ENCODE peak calls at places on chromosomes 3 and 15, in four cellular contexts. J is uterus, D is aorta, F is AG04450. Z is an unnamed sample.
A peak's percentile ranks its signal among the peaks of the same experiment; 100 is the strongest.

GRCh38 chr3:66019896-66020295 is 18.8 kb downstream of the MAGI1 start:
- DNase-seq in J (no peak), D (no peak), F (no peak), Z (no peak)

GRCh38 chr15:99721104-99721778 is 12.0 kb downstream of the LYSMD4 start:
- DNase-seq in J (no peak), D (no peak), F (no peak), Z (no peak)

GRCh38 chr15:81789403-81789802 is 256.4 kb downstream of the MEX3B start:
- DNase-seq in J (no peak), D (no peak), F (no peak), Z (no peak)

GRCh38 chr3:66989241-66989640 is 8.9 kb upstream of the KBTBD8 start:
- DNase-seq in J (no peak), D (no peak), F (no peak), Z (no peak)

GRCh38 chr3:169227911-169228310 is 435.6 kb downstream of the MECOM start:
- DNase-seq in J (no peak), D (no peak), F (no peak), Z (no peak)

GRCh38 chr3:127438951-127439350 is 151.1 kb upstream of the PRR20G start:
- DNase-seq in J (no peak), D (no peak), F (no peak), Z (no peak)

GRCh38 chr3:144875251-144875650 is 903.6 kb downstream of the DIPK2A start:
- DNase-seq in J (no peak), D (no peak), F (no peak), Z (no peak)

GRCh38 chr3:42545284-42545900 is 36.4 kb downstream of the SEC22C start:
- DNase-seq in J (no peak), D (no peak), F (no peak), Z (no peak)

GRCh38 chr3:108102420-108103039 is 11.7 kb upstream of the CD47 start:
- DNase-seq in J (no peak), D (no peak), F (no peak), Z (no peak)

GRCh38 chr3:15974647-15975046 is 176.9 kb upstream of the ANKRD28 start:
- DNase-seq in J (no peak), D (no peak), F (no peak), Z (no peak)

GRCh38 chr15:44029003-44029402 is 166.1 kb downstream of the FRMD5 start:
- DNase-seq in J (no peak), D (no peak), F (no peak), Z (no peak)

GRCh38 chr3:33826688-33827087 is 28.3 kb downstream of the PDCD6IP start:
- DNase-seq in J (no peak), D (no peak), F (peak; percentile 11), Z (no peak)

GRCh38 chr3:11641683-11642407 is 1.9 kb downstream of the VGLL4 start:
- DNase-seq in J (no peak), D (no peak), F (peak; percentile 38), Z (no peak)

GRCh38 chr3:186207515-186207914 is 98.6 kb upstream of the ETV5 start:
- DNase-seq in J (no peak), D (no peak), F (no peak), Z (no peak)

GRCh38 chr3:13077431-13078157 is 4.4 kb upstream of the IQSEC1 start:
- DNase-seq in J (no peak), D (peak; percentile 88), F (no peak), Z (peak; percentile 81)

GRCh38 chr15:75229191-75230015 is 27.7 kb downstream of the C15orf39 start:
- DNase-seq in J (no peak), D (peak; percentile 69), F (no peak), Z (peak; percentile 29)

GRCh38 chr15:34810455-34811146 is 15.3 kb upstream of the ACTC1 start:
- DNase-seq in J (no peak), D (peak; percentile 84), F (peak; percentile 97), Z (peak; percentile 12)

GRCh38 chr3:8494332-8494731 is 7.3 kb upstream of the LMCD1 start:
- DNase-seq in J (no peak), D (no peak), F (no peak), Z (no peak)

GRCh38 chr15:71444866-71445590 is 329.8 kb downstream of the THSD4 start:
- DNase-seq in J (no peak), D (no peak), F (no peak), Z (no peak)

GRCh38 chr3:39154323-39155021 is 1.1 kb upstream of the CSRNP1 start:
- DNase-seq in J (peak; percentile 64), D (peak; percentile 87), F (no peak), Z (peak; percentile 57)

GRCh38 chr3:100316656-100317069 is 17.9 kb upstream of the NIT2 start:
- DNase-seq in J (peak; percentile 32), D (no peak), F (peak; percentile 26), Z (peak; percentile 31)

GRCh38 chr3:178381555-178381954 is 154.7 kb upstream of the KCNMB2 start:
- DNase-seq in J (no peak), D (no peak), F (no peak), Z (no peak)

GRCh38 chr15:74828835-74829234 is 2.4 kb downstream of the CPLX3 start:
- DNase-seq in J (no peak), D (no peak), F (no peak), Z (no peak)

GRCh38 chr3:190534986-190535385 is 21.1 kb downstream of the IL1RAP start:
- DNase-seq in J (no peak), D (no peak), F (no peak), Z (no peak)

GRCh38 chr15:80512729-80513670 is 108.8 kb downstream of the ARNT2 start:
- DNase-seq in J (no peak), D (no peak), F (no peak), Z (no peak)

GRCh38 chr15:57578288-57578900 is 13.3 kb upstream of the MYZAP start:
- DNase-seq in J (no peak), D (no peak), F (no peak), Z (no peak)

GRCh38 chr15:64597469-64597806 is 137.1 kb downstream of the ZNF609 start:
- DNase-seq in J (no peak), D (no peak), F (no peak), Z (no peak)
- H3K4me3 ChIP-seq in J (no peak overlapping the region), D (no peak overlapping the region), F (no peak overlapping the region), Z (no peak overlapping the region)

GRCh38 chr3:150083653-150084037 is 113.0 kb upstream of the PFN2 start:
- DNase-seq in J (peak; percentile 21), D (no peak), F (no peak), Z (no peak)
- H3K27ac ChIP-seq in J (peak overlapping the region; percentile 19), D (no peak overlapping the region), F (peak overlapping the region; percentile 47), Z (no peak overlapping the region)

DNA sequence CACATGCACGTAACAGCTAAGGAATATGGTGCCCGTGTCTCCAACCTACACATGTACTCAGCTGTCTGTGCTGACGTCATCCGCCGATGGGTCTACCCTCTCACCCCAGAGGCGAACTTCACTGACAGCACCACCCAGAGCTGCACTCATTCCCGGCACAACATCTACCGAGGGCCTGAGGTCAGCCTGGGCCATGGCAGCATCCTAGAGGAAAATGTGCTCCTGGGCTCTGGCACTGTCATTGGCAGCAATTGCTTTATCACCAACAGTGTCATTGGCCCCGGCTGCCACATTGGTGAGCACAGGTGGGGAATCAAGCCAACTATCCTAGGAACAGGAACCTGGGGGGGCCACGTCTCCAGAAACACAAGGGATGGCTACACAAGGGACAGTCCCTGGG is 5.3 kb downstream of the EIF2B5 start:
- DNase-seq in J (no peak), D (no peak), F (no peak), Z (no peak)
- H3K27me3 ChIP-seq in J (no peaks in the 10 kb centered on the region), D (no peaks in the 10 kb centered on the region), F (no peaks in the 10 kb centered on the region), Z (no peaks in the 10 kb centered on the region)

GRCh38 chr3:75650191-75650590 is 13.9 kb upstream of the FRG2C start:
- DNase-seq in J (no peak), D (no peak), F (no peak), Z (no peak)

DNA sequence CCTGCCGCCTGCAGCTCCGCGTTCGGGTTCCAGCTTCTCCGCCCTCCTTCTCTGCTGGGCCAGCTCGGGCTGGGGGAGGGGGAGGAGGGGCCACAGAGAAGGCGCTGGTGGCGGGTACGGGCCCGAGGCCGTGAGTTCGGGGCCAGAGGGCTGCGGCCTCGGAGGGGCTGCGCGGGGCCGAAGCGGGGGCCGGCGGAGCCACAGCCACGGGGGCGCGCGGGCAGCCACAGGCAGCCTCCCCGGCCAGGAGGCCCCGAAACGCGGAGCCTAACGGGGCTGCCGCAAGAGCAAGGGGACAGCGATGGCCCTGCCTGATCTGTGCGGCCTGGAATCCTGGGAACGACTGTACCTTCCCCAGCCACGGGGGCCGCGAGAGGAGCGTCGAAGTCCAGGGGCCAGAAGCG is 8.6 kb upstream of the FRG2C start:
- DNase-seq in J (no peak), D (no peak), F (no peak), Z (no peak)
- H3K4me3 ChIP-seq in J (no peak overlapping the region), D (no peak overlapping the region), F (no peak overlapping the region), Z (peak overlapping the region; percentile 27)

GRCh38 chr3:124115279-124115678 is 123.4 kb upstream of the ROPN1 start:
- DNase-seq in J (no peak), D (no peak), F (no peak), Z (no peak)
- H3K27ac ChIP-seq in J (no peak overlapping the region), D (peak overlapping the region; percentile 76), F (no peak overlapping the region), Z (peak overlapping the region; percentile 33)

GRCh38 chr15:96329403-96329981 is 1.0 kb upstream of the NR2F2 start:
- DNase-seq in J (no peak), D (no peak), F (no peak), Z (no peak)
- H3K27me3 ChIP-seq in J (no peaks in the 10 kb centered on the region), D (no peaks in the 10 kb centered on the region), F (no peaks in the 10 kb centered on the region), Z (no peaks in the 10 kb centered on the region)

GRCh38 chr3:45528429-45528828 is 66.1 kb upstream of the LIMD1 start:
- DNase-seq in J (no peak), D (no peak), F (no peak), Z (no peak)

GRCh38 chr3:45529697-45530096 is 64.9 kb upstream of the LIMD1 start:
- DNase-seq in J (no peak), D (no peak), F (no peak), Z (no peak)

GRCh38 chr3:45527727-45528126 is 66.8 kb upstream of the LIMD1 start:
- DNase-seq in J (no peak), D (no peak), F (no peak), Z (no peak)

DNA sequence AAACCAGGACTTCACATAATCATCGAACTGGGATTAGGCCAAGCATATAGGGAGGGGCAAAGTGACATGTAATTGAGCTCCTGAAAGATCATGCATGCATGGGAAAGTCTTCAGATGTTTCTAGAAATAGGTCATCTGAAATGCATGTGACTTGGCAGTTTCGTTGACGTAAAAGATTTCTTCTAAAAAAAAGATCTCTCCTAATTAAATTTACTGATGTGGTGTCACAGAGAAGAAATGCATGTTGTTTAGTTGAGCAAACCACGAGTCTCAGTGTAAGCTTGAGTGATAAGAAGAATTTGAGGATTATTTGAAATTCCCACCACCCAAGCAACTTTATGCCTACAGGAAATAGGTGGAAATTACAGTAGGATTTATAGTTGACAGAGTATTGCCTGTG is 69.9 kb upstream of the LIMD1 start:
- DNase-seq in J (no peak), D (no peak), F (no peak), Z (no peak)
- H3K4me3 ChIP-seq in J (no peak overlapping the region), D (no peak overlapping the region), F (no peak overlapping the region), Z (no peak overlapping the region)

GRCh38 chr3:134367412-134367811 is 6.8 kb downstream of the AMOTL2 start:
- DNase-seq in J (no peak), D (peak; percentile 50), F (no peak), Z (no peak)
- H3K27ac ChIP-seq in J (peak overlapping the region; percentile 97), D (peak overlapping the region; percentile 4), F (peak overlapping the region; percentile 77), Z (peak overlapping the region; percentile 79)